ENCODE peak calls at places on chromosomes 2 and 18, in ten cellular contexts. E is IMR-90; Y is NCI-H446; V is amniotic stem cell; U is T-helper 17 cell; R is HS-5; F is activated CD8-positive, alpha-beta memory T cell treated with anti-CD3 and anti-CD28 coated beads, Interleukin-2, amount 50 U/mL, for 48 hours; A is A549; Q is fibroblast of lung; G is HTR-8/SVneo. O is an unnamed sample.

GRCh38 chr2:144230452-144231085 is 289.4 kb downstream of the ZEB2 start:
- DNase-seq in U (no peak), F (no peak), V (no peak), Y (peak; percentile 45), Q (peak; percentile 75), A (peak; percentile 23), G (no peak), E (peak; percentile 45), R (peak; percentile 41), O (no peak)

GRCh38 chr2:23418490-23418911 is 33.5 kb downstream of the KLHL29 start:
- DNase-seq in A (no peak), F (peak; percentile 25), U (no peak), R (peak; percentile 80), E (peak; percentile 90), Q (peak; percentile 89), V (peak; percentile 65), Y (no peak), G (peak; percentile 24), O (no peak)

GRCh38 chr2:114118088-114118487 is 228.2 kb downstream of the ACTR3 start:
- DNase-seq in U (no peak), V (no peak), F (no peak), A (no peak), Y (no peak), E (no peak), G (no peak), Q (no peak), R (no peak), O (no peak)

GRCh38 chr2:132645176-132645575 is 24.8 kb downstream of the LYPD1 start:
- DNase-seq in U (no peak), A (no peak), R (no peak), F (no peak), Q (no peak), V (no peak), E (no peak), G (no peak), Y (no peak), O (no peak)

GRCh38 chr2:178860551-178860950 is 53.3 kb upstream of the TTN start:
- DNase-seq in U (no peak), F (no peak), R (no peak), Y (peak; percentile 94), E (no peak), Q (peak; percentile 60), G (no peak), V (no peak), A (peak; percentile 9), O (no peak)

GRCh38 chr2:86480105-86480504 is 38.9 kb downstream of the KDM3A start:
- DNase-seq in A (no peak), V (no peak), E (no peak), G (no peak), R (no peak), U (no peak), F (no peak), Q (no peak), Y (no peak), O (peak; percentile 31)

GRCh38 chr2:156896294-156896693 is 361.2 kb upstream of the GALNT5 start:
- DNase-seq in U (no peak), A (no peak), Y (no peak), V (no peak), Q (peak; percentile 39), G (no peak), E (peak; percentile 73), R (no peak), F (no peak), O (no peak)

GRCh38 chr2:12685145-12685544 is 31.6 kb upstream of the TRIB2 start:
- DNase-seq in A (no peak), E (peak; percentile 34), V (no peak), Y (no peak), G (no peak), R (no peak), F (no peak), U (no peak), Q (peak; percentile 69), O (no peak)

GRCh38 chr2:171522057-171522803 is at the start of gene CYBRD1:
- DNase-seq in G (peak; percentile 61), A (peak; percentile 78), F (peak; percentile 66), R (peak; percentile 57), Y (peak; percentile 10), E (peak; percentile 79), Q (peak; percentile 92), U (peak; percentile 10), V (peak; percentile 43), O (peak; percentile 90)

GRCh38 chr2:126686286-126686685 is 30.3 kb downstream of the GYPC start:
- DNase-seq in V (no peak), R (no peak), F (no peak), G (no peak), Y (no peak), U (no peak), Q (no peak), E (no peak), A (no peak), O (no peak)

GRCh38 chr2:10659898-10660568 is 29.7 kb downstream of the NOL10 start:
- DNase-seq in Q (peak; percentile 72), E (peak; percentile 90), U (no peak), R (peak; percentile 81), Y (peak; percentile 28), F (peak; percentile 68), G (peak; percentile 87), A (peak; percentile 69), V (peak; percentile 78), O (peak; percentile 26)

GRCh38 chr2:28546242-28546641 is 50.4 kb downstream of the PLB1 start:
- DNase-seq in A (no peak), Q (no peak), R (no peak), U (no peak), V (no peak), G (no peak), E (no peak), F (no peak), Y (no peak), O (no peak)

GRCh38 chr2:98277156-98277859 is 68.9 kb upstream of the CNGA3 start:
- DNase-seq in R (no peak), U (no peak), Y (no peak), A (no peak), G (no peak), Q (no peak), V (no peak), E (no peak), F (no peak), O (no peak)

GRCh38 chr18:7567487-7568425 is 640 bp downstream of the PTPRM start:
- DNase-seq in A (peak; percentile 51), G (peak; percentile 18), V (no peak), E (peak; percentile 64), R (no peak), F (peak; percentile 51), Y (no peak), Q (peak; percentile 65), U (peak; percentile 11), O (peak; percentile 42)

GRCh38 chr2:137826373-137827372 is 137.6 kb upstream of the HNMT start:
- DNase-seq in R (no peak), E (no peak), G (no peak), Q (no peak), A (no peak), Y (no peak), U (no peak), F (no peak), V (no peak), O (no peak)

GRCh38 chr2:216404010-216404618 is 8.2 kb upstream of the SMARCAL1 start:
- DNase-seq in R (no peak), E (peak; percentile 37), F (peak; percentile 61), Y (no peak), U (no peak), G (no peak), V (no peak), A (peak; percentile 33), Q (peak; percentile 50), O (peak; percentile 23)

GRCh38 chr2:231410293-231411004 is 14.9 kb downstream of the B3GNT7 start:
- DNase-seq in E (no peak), F (no peak), G (no peak), V (no peak), A (peak; percentile 33), R (no peak), Q (no peak), U (no peak), Y (no peak), O (no peak)

GRCh38 chr2:28394331-28394877 is 1.7 kb downstream of the FOSL2 start:
- DNase-seq in E (peak; percentile 71), R (no peak), Q (peak; percentile 57), F (no peak), Y (no peak), A (peak; percentile 44), V (peak; percentile 20), U (no peak), G (no peak), O (no peak)